ENCODE peak calls at places on chromosomes 5 and 9, in eight cellular contexts. One of them, this sample, is unnamed. For H4K20me1, the result is how much of the 10 kb centered on the place peaks cover.

GRCh38 chr9:85600675-85601263 is 141.0 kb downstream of the AGTPBP1 start:
- DNase-seq in neural progenitor cell: no peak
- DNase-seq in OCI-LY7: no peak
- DNase-seq in GM23248: no peak
- DNase-seq in astrocyte: no peak
- DNase-seq in HCT116: no peak
- DNase-seq in DND-41: peak
- DNase-seq in HepG2: no peak
- DNase-seq in this sample: peak

GRCh38 chr9:134319306-134320194 is 6.7 kb upstream of the RXRA start:
- DNase-seq in neural progenitor cell: peak
- DNase-seq in HepG2: no peak
- DNase-seq in GM23248: no peak
- DNase-seq in OCI-LY7: no peak
- DNase-seq in DND-41: no peak
- DNase-seq in HCT116: no peak
- DNase-seq in astrocyte: no peak
- DNase-seq in this sample: no peak

GRCh38 chr9:133797406-133798150 is 59.4 kb upstream of the SARDH start:
- DNase-seq in OCI-LY7: no peak
- DNase-seq in DND-41: no peak
- DNase-seq in neural progenitor cell: no peak
- DNase-seq in GM23248: no peak
- DNase-seq in HCT116: no peak
- DNase-seq in astrocyte: no peak
- DNase-seq in HepG2: no peak
- DNase-seq in this sample: no peak

GRCh38 chr5:81552844-81553569 is 159.1 kb upstream of the ACOT12 start:
- DNase-seq in neural progenitor cell: no peak
- DNase-seq in astrocyte: peak
- DNase-seq in HepG2: no peak
- DNase-seq in HCT116: peak
- DNase-seq in OCI-LY7: no peak
- DNase-seq in DND-41: no peak
- DNase-seq in GM23248: no peak
- DNase-seq in this sample: no peak

GRCh38 chr9:94916956-94917355 is 190.5 kb downstream of the AOPEP start:
- DNase-seq in neural progenitor cell: no peak
- DNase-seq in HepG2: no peak
- DNase-seq in astrocyte: no peak
- DNase-seq in HCT116: no peak
- DNase-seq in OCI-LY7: no peak
- DNase-seq in DND-41: no peak
- DNase-seq in GM23248: no peak
- DNase-seq in this sample: no peak

GRCh38 chr9:76704601-76705204 is 59.5 kb upstream of the PCA3 start:
- DNase-seq in HepG2: peak
- DNase-seq in OCI-LY7: peak
- DNase-seq in DND-41: no peak
- DNase-seq in HCT116: peak
- DNase-seq in astrocyte: peak
- DNase-seq in GM23248: peak
- DNase-seq in neural progenitor cell: peak
- DNase-seq in this sample: no peak

GRCh38 chr9:68998344-68998743 is 15.6 kb downstream of the PRKACG start:
- DNase-seq in HCT116: no peak
- DNase-seq in OCI-LY7: no peak
- DNase-seq in HepG2: no peak
- DNase-seq in astrocyte: no peak
- DNase-seq in DND-41: no peak
- DNase-seq in neural progenitor cell: no peak
- DNase-seq in GM23248: no peak
- DNase-seq in this sample: no peak

GRCh38 chr5:164301136-164301535 is 795.7 kb downstream of the MAT2B start:
- DNase-seq in GM23248: no peak
- DNase-seq in HCT116: no peak
- DNase-seq in HepG2: no peak
- DNase-seq in astrocyte: no peak
- DNase-seq in OCI-LY7: no peak
- DNase-seq in DND-41: no peak
- DNase-seq in neural progenitor cell: no peak
- DNase-seq in this sample: no peak

GRCh38 chr5:40831346-40832210 is 3.4 kb downstream of the RPL37 start:
- DNase-seq in OCI-LY7: no peak
- DNase-seq in HCT116: no peak
- DNase-seq in astrocyte: no peak
- DNase-seq in HepG2: no peak
- DNase-seq in neural progenitor cell: no peak
- DNase-seq in DND-41: no peak
- DNase-seq in GM23248: no peak
- DNase-seq in this sample: no peak

GRCh38 chr9:11233693-11234092 is 620.9 kb upstream of the PTPRD start:
- DNase-seq in HepG2: no peak
- DNase-seq in HCT116: no peak
- DNase-seq in OCI-LY7: no peak
- DNase-seq in astrocyte: no peak
- DNase-seq in DND-41: no peak
- DNase-seq in neural progenitor cell: no peak
- DNase-seq in GM23248: no peak
- DNase-seq in this sample: no peak

GRCh38 chr9:91560301-91560700 is 136.7 kb upstream of the NFIL3 start:
- DNase-seq in HCT116: no peak
- DNase-seq in astrocyte: peak
- DNase-seq in HepG2: no peak
- DNase-seq in DND-41: no peak
- DNase-seq in OCI-LY7: no peak
- DNase-seq in GM23248: peak
- DNase-seq in neural progenitor cell: no peak
- DNase-seq in this sample: no peak

GRCh38 chr9:36207016-36207415 is 16.3 kb downstream of the CLTA start:
- DNase-seq in DND-41: no peak
- DNase-seq in astrocyte: peak
- DNase-seq in HCT116: no peak
- DNase-seq in HepG2: no peak
- DNase-seq in GM23248: peak
- DNase-seq in neural progenitor cell: no peak
- DNase-seq in OCI-LY7: no peak
- DNase-seq in this sample: no peak
- H4K20me1 ChIP-seq in DND-41: half or more
- H4K20me1 ChIP-seq in astrocyte: half or more
- H4K20me1 ChIP-seq in HCT116: under half
- H4K20me1 ChIP-seq in HepG2: under half
- H4K20me1 ChIP-seq in GM23248: under half
- H4K20me1 ChIP-seq in neural progenitor cell: half or more
- H4K20me1 ChIP-seq in OCI-LY7: under half
- H4K20me1 ChIP-seq in this sample: under half

GRCh38 chr5:68220914-68221313 is 5.4 kb downstream of the PIK3R1 start:
- DNase-seq in astrocyte: no peak
- DNase-seq in neural progenitor cell: no peak
- DNase-seq in HepG2: no peak
- DNase-seq in DND-41: no peak
- DNase-seq in GM23248: no peak
- DNase-seq in OCI-LY7: no peak
- DNase-seq in HCT116: no peak
- DNase-seq in this sample: no peak

GRCh38 chr5:68222824-68223354 is 7.3 kb downstream of the PIK3R1 start:
- DNase-seq in HCT116: no peak
- DNase-seq in GM23248: no peak
- DNase-seq in OCI-LY7: no peak
- DNase-seq in HepG2: no peak
- DNase-seq in neural progenitor cell: no peak
- DNase-seq in astrocyte: no peak
- DNase-seq in DND-41: no peak
- DNase-seq in this sample: no peak

GRCh38 chr5:68220260-68220659 is 4.7 kb downstream of the PIK3R1 start:
- DNase-seq in DND-41: no peak
- DNase-seq in HCT116: no peak
- DNase-seq in GM23248: no peak
- DNase-seq in neural progenitor cell: no peak
- DNase-seq in astrocyte: no peak
- DNase-seq in OCI-LY7: no peak
- DNase-seq in HepG2: no peak
- DNase-seq in this sample: no peak

GRCh38 chr5:68222310-68222709 is 6.8 kb downstream of the PIK3R1 start:
- DNase-seq in DND-41: no peak
- DNase-seq in astrocyte: no peak
- DNase-seq in OCI-LY7: no peak
- DNase-seq in GM23248: no peak
- DNase-seq in HCT116: no peak
- DNase-seq in neural progenitor cell: no peak
- DNase-seq in HepG2: no peak
- DNase-seq in this sample: no peak

DNA sequence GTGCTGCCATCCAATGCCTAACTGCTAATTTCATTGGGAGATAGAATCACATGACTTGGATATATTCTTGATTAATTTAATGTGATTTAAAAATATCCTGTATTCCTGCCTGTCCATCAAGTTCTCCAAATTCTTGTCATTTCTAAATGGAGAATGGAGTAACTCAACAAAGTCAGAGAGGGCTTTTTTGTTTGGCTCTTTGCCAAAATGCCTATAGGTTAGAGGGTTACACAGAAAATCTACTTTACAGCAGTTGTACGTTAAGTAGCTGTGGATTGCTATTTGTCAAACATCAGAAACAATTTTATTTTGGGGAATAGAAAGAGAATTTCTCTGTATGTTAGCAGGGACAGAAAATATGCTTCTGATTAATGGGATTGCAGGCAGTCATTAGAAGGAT is 5.9 kb downstream of the PIK3R1 start:
- DNase-seq in OCI-LY7: no peak
- DNase-seq in GM23248: no peak
- DNase-seq in HepG2: no peak
- DNase-seq in DND-41: no peak
- DNase-seq in astrocyte: no peak
- DNase-seq in HCT116: no peak
- DNase-seq in neural progenitor cell: no peak
- DNase-seq in this sample: no peak
- H4K20me1 ChIP-seq in OCI-LY7: under half
- H4K20me1 ChIP-seq in GM23248: under half
- H4K20me1 ChIP-seq in HepG2: under half
- H4K20me1 ChIP-seq in DND-41: half or more
- H4K20me1 ChIP-seq in astrocyte: half or more
- H4K20me1 ChIP-seq in HCT116: under half
- H4K20me1 ChIP-seq in neural progenitor cell: half or more
- H4K20me1 ChIP-seq in this sample: under half

GRCh38 chr9:110013064-110013463 is 194.9 kb downstream of the C9orf152 start:
- DNase-seq in HCT116: no peak
- DNase-seq in neural progenitor cell: no peak
- DNase-seq in GM23248: no peak
- DNase-seq in HepG2: no peak
- DNase-seq in DND-41: no peak
- DNase-seq in astrocyte: no peak
- DNase-seq in OCI-LY7: no peak
- DNase-seq in this sample: no peak

GRCh38 chr9:110015759-110016158 is 192.2 kb downstream of the C9orf152 start:
- DNase-seq in neural progenitor cell: no peak
- DNase-seq in OCI-LY7: no peak
- DNase-seq in HepG2: no peak
- DNase-seq in HCT116: peak
- DNase-seq in GM23248: peak
- DNase-seq in DND-41: no peak
- DNase-seq in astrocyte: peak
- DNase-seq in this sample: no peak

GRCh38 chr9:110021891-110022290 is 186.1 kb downstream of the C9orf152 start:
- DNase-seq in OCI-LY7: peak
- DNase-seq in astrocyte: no peak
- DNase-seq in DND-41: no peak
- DNase-seq in neural progenitor cell: peak
- DNase-seq in HepG2: no peak
- DNase-seq in GM23248: no peak
- DNase-seq in HCT116: no peak
- DNase-seq in this sample: no peak

GRCh38 chr9:110016340-110016739 is 191.6 kb downstream of the C9orf152 start:
- DNase-seq in GM23248: peak
- DNase-seq in DND-41: no peak
- DNase-seq in OCI-LY7: no peak
- DNase-seq in neural progenitor cell: no peak
- DNase-seq in HCT116: peak
- DNase-seq in astrocyte: peak
- DNase-seq in HepG2: peak
- DNase-seq in this sample: no peak
- H4K20me1 ChIP-seq in GM23248: under half
- H4K20me1 ChIP-seq in DND-41: under half
- H4K20me1 ChIP-seq in OCI-LY7: under half
- H4K20me1 ChIP-seq in neural progenitor cell: under half
- H4K20me1 ChIP-seq in HCT116: under half
- H4K20me1 ChIP-seq in astrocyte: under half
- H4K20me1 ChIP-seq in HepG2: under half
- H4K20me1 ChIP-seq in this sample: under half

GRCh38 chr9:136529516-136530471 is 16.1 kb downstream of the NOTCH1 start:
- DNase-seq in GM23248: no peak
- DNase-seq in HepG2: no peak
- DNase-seq in HCT116: no peak
- DNase-seq in DND-41: peak
- DNase-seq in neural progenitor cell: peak
- DNase-seq in astrocyte: no peak
- DNase-seq in OCI-LY7: no peak
- DNase-seq in this sample: no peak

GRCh38 chr9:136531186-136531903 is 14.5 kb downstream of the NOTCH1 start:
- DNase-seq in astrocyte: no peak
- DNase-seq in HCT116: no peak
- DNase-seq in DND-41: no peak
- DNase-seq in GM23248: no peak
- DNase-seq in OCI-LY7: no peak
- DNase-seq in neural progenitor cell: no peak
- DNase-seq in HepG2: no peak
- DNase-seq in this sample: no peak

GRCh38 chr9:136528716-136529341 is 17.0 kb downstream of the NOTCH1 start:
- DNase-seq in HCT116: no peak
- DNase-seq in OCI-LY7: no peak
- DNase-seq in DND-41: no peak
- DNase-seq in GM23248: no peak
- DNase-seq in HepG2: no peak
- DNase-seq in neural progenitor cell: no peak
- DNase-seq in astrocyte: no peak
- DNase-seq in this sample: no peak

GRCh38 chr9:136531904-136532798 is 13.7 kb downstream of the NOTCH1 start:
- DNase-seq in OCI-LY7: no peak
- DNase-seq in DND-41: no peak
- DNase-seq in GM23248: no peak
- DNase-seq in astrocyte: no peak
- DNase-seq in neural progenitor cell: no peak
- DNase-seq in HepG2: no peak
- DNase-seq in HCT116: no peak
- DNase-seq in this sample: no peak

DNA sequence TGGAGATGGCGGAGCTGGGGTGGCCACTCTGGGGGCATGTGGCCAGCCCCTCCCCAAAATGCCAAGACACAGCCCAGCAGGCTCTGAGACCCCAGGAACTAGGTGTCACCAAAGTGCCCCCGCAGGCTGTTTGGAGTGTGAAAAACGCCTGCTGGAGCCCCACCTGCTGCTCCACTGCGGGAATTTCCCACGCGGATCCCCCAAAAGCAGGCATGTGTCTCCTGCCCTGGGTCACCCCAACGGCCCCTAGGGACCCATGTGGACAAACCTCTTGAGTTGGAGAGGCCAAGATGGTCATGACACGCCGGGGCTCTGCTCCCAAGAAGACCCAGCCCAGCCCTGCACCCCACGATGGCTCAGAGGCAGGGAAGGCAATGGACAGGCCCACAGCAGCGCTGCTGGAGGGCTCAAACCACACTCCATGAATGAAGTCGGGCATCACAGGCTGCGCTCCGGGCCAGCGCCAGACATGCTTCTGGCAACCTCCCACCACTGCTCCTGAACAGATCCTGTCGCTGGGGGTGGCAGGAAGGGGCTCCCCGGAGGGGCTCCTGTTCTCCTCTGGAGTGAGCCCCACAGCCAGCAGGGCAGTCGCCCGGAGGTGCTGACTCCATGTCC is 15.3 kb downstream of the NOTCH1 start:
- DNase-seq in HCT116: no peak
- DNase-seq in astrocyte: no peak
- DNase-seq in OCI-LY7: no peak
- DNase-seq in neural progenitor cell: no peak
- DNase-seq in HepG2: no peak
- DNase-seq in GM23248: no peak
- DNase-seq in DND-41: no peak
- DNase-seq in this sample: no peak
- H4K20me1 ChIP-seq in HCT116: under half
- H4K20me1 ChIP-seq in astrocyte: half or more
- H4K20me1 ChIP-seq in OCI-LY7: under half
- H4K20me1 ChIP-seq in neural progenitor cell: half or more
- H4K20me1 ChIP-seq in HepG2: under half
- H4K20me1 ChIP-seq in GM23248: under half
- H4K20me1 ChIP-seq in DND-41: half or more
- H4K20me1 ChIP-seq in this sample: under half